ENCODE peak calls at places on chromosomes 7 and 10, in seven cellular contexts. E is HepG2, S is HCT116, B is GM12878, U is SK-N-SH, H is H1, P is K562. N is an unnamed sample.
A peak's percentile ranks its signal among the peaks of the same experiment; 100 is the strongest.

GRCh38 chr7:133681529-133681928 is 428.7 kb downstream of the EXOC4 start:
- DNase-seq in E (no peak), P (no peak), H (no peak), U (no peak), B (no peak), S (no peak), N (no peak)

GRCh38 chr7:129646369-129647021 is 35.0 kb downstream of the NRF1 start:
- DNase-seq in B (no peak), S (no peak), H (no peak), U (no peak), P (no peak), E (no peak), N (no peak)

GRCh38 chr7:52410032-52410431 is 625.4 kb upstream of the POM121L12 start:
- DNase-seq in U (no peak), E (no peak), B (no peak), P (no peak), S (no peak), H (no peak), N (no peak)

GRCh38 chr10:70559861-70560260 is 42.7 kb downstream of the PRF1 start:
- DNase-seq in S (no peak), U (no peak), B (no peak), E (no peak), P (no peak), H (no peak), N (no peak)

GRCh38 chr10:126701526-126701925 is 31.0 kb upstream of the C10orf90 start:
- DNase-seq in E (no peak), B (no peak), U (no peak), P (no peak), S (no peak), H (no peak), N (no peak)

GRCh38 chr10:45154481-45154880 is 153.8 kb downstream of the ZNF22 start:
- DNase-seq in P (no peak), H (no peak), U (no peak), S (no peak), E (no peak), B (no peak), N (peak; percentile 37)

GRCh38 chr7:135777626-135778398 is 29.2 kb upstream of the FAM180A start:
- DNase-seq in S (no peak), E (no peak), P (no peak), H (no peak), B (no peak), U (no peak), N (no peak)

GRCh38 chr10:75612904-75613684 is 181.7 kb downstream of the LRMDA start:
- DNase-seq in E (no peak), H (no peak), B (peak; percentile 50), S (no peak), P (no peak), U (no peak), N (no peak)

GRCh38 chr7:95011156-95011928 is 103.9 kb downstream of the PPP1R9A start:
- DNase-seq in U (no peak), B (no peak), E (no peak), P (no peak), S (no peak), H (no peak), N (no peak)

GRCh38 chr7:55527314-55527713 is 45.0 kb downstream of the VOPP1 start:
- DNase-seq in E (no peak), H (no peak), U (no peak), P (no peak), S (no peak), B (no peak), N (no peak)

GRCh38 chr10:133388973-133389818 is 4.8 kb upstream of the MTG1 start:
- DNase-seq in U (no peak), E (no peak), B (peak; percentile 99), P (peak; percentile 23), H (no peak), S (no peak), N (no peak)

GRCh38 chr10:4383683-4384082 is 442.3 kb upstream of the AKR1E2 start:
- DNase-seq in B (no peak), H (no peak), S (no peak), E (no peak), P (no peak), U (no peak), N (no peak)

GRCh38 chr7:156475666-156476065 is 164.9 kb upstream of the RNF32 start:
- DNase-seq in B (no peak), E (no peak), U (no peak), S (peak; percentile 26), P (no peak), H (no peak), N (no peak)

GRCh38 chr7:21507627-21508343 is 35.1 kb upstream of the DNAH11 start:
- DNase-seq in B (no peak), P (peak; percentile 16), U (peak; percentile 19), E (peak; percentile 34), H (peak; percentile 10), S (peak; percentile 4), N (peak; percentile 69)

GRCh38 chr10:100621360-100622205 is 85.8 kb downstream of the HIF1AN start:
- DNase-seq in E (no peak), P (no peak), S (no peak), B (no peak), H (no peak), U (peak; percentile 56), N (no peak)

GRCh38 chr10:88042162-88043100 is 179.0 kb downstream of the PTEN start:
- DNase-seq in H (no peak), B (no peak), E (no peak), S (no peak), U (peak; percentile 16), P (no peak), N (peak; percentile 18)

GRCh38 chr7:46933596-46933995 is 648.3 kb downstream of the TNS3 start:
- DNase-seq in H (no peak), B (no peak), U (no peak), P (no peak), S (no peak), E (no peak), N (no peak)

GRCh38 chr10:124560377-124560776 is 98.8 kb downstream of the LHPP start:
- DNase-seq in B (no peak), P (no peak), S (no peak), H (no peak), E (no peak), U (no peak), N (no peak)

GRCh38 chr10:103853428-103854264 is 1.7 kb downstream of the SH3PXD2A start:
- DNase-seq in E (peak; percentile 90), P (no peak), S (no peak), H (no peak), U (no peak), B (no peak), N (no peak)

GRCh38 chr7:94595717-94596116 is 60.2 kb downstream of the SGCE start:
- DNase-seq in P (no peak), E (no peak), U (peak; percentile 25), H (no peak), B (no peak), S (no peak), N (no peak)

GRCh38 chr7:74203956-74204615 is 5.7 kb upstream of the LAT2 start:
- DNase-seq in P (no peak), U (no peak), B (no peak), H (no peak), S (no peak), E (no peak), N (no peak)

GRCh38 chr7:98202367-98203195 is 8.7 kb upstream of the BHLHA15 start:
- DNase-seq in E (no peak), B (peak; percentile 94), P (no peak), S (no peak), H (no peak), U (no peak), N (no peak)

DNA sequence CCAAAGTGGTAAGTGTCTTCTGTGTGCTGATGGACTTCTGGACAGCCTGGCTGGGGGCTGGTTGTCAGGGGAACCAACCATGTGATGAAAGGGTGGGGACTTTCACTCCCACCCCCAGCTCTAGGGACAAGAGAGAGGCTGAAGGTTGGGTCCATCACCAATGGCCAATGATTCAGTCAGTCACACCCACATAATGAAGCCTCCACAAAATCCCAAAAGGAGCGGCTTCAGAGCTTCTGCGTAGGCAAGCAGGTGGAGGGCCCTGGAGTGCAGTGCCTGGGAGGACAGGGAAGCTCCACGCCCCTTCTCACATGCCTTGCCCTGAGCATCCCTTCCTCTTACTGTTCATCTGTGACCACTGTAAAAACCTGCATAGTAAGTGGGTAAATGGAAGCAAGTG is 44.6 kb downstream of the RASGEF1A start:
- DNase-seq in E (no peak), S (no peak), P (no peak), H (no peak), B (no peak), U (no peak), N (no peak)
- TF ChIP-seq JUND in E (no peak), S (no peak), P (no peak), H (no peak), B (no peak), U (no peak), N (no peak)

DNA sequence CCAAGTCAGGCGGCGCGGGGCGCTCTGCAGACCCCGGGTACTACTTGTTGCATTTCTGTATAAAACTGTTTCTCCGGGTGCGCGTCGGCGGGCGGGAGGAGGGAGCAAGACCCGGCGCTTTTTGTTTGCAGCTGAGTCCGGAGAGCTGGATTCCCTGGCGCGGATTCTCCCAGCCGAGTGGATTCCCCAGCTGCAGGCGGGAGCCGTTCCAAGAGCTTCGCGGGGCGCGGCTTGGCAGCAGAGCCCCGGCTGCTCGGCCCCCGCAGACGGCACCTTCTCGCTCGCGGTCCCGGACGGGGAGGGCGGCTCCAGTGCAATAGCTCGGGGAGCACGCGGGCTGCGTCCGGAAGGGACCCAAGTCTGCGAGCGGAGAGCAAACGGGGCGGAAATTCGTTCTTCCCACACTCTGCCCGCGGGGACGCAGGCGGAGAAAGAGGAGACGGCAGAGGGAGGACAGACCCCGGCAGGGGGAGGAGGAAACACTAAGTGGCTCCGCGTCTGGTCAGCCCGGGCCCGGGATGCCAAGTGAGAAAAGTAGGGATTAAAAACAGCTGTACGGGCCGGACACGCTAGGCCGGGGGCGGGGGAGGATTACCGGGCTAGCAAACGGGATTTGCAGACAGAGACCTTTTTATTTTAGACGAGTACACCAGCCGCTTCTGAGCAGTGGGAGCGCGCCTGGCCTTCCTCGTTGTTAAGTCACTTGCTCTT is at the start of gene TRIL:
- DNase-seq in P (no peak), S (no peak), B (no peak), E (no peak), H (no peak), U (peak; percentile 91), N (peak; percentile 93)
- TF ChIP-seq JUND in P (no peak), S (no peak), B (no peak), E (no peak), H (no peak), U (no peak), N (no peak)

GRCh38 chr10:73413108-73413527 is 740 bp downstream of the ANXA7 start:
- DNase-seq in S (peak; percentile 51), U (peak; percentile 48), P (peak; percentile 58), H (no peak), B (peak; percentile 41), E (peak; percentile 81), N (peak; percentile 85)
- TF ChIP-seq JUND in S (no peak), U (no peak), P (peak; percentile 17), H (no peak), B (no peak), E (no peak), N (no peak)

DNA sequence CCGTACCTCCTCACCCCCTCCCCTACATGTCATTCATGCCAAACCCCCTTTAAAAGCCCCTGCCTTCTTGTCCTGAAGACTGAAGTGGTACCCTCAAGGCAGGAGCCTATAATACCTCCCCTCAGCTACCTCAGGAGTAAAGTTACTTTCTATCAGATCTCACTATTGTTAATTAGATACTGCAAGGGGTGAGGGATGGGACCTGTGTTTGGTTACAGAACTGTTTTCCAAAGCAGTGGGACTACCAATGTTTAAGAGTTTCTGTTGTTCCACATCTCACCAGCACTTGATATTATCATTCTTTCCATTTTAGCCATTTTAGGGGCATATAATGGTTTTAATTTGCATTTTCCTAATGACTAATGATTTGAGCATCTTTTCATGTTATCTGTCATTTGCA is 196.8 kb upstream of the LRRN3 start:
- DNase-seq in S (no peak), B (no peak), P (no peak), H (no peak), U (no peak), E (no peak), N (no peak)
- TF ChIP-seq JUND in S (no peak), B (no peak), P (no peak), H (no peak), U (no peak), E (no peak), N (no peak)